ENCODE peak calls at places on chromosomes 2 and 18, in six cellular contexts. Z is GM13976, B is MCF 10A, A is foreskin fibroblast, N is ELR, R is NCI-H187. H is an unnamed sample.

GRCh38 chr18:61107107-61107506 is 226.1 kb upstream of the CDH20 start:
- DNase-seq in R (no peak), B (no peak), Z (no peak), A (no peak), N (no peak), H (no peak)

GRCh38 chr18:80202264-80202998 is 44.9 kb downstream of the PARD6G start:
- DNase-seq in R (no peak), Z (peak), A (no peak), N (no peak), B (no peak), H (peak)

GRCh38 chr2:237513693-237514092 is 26.6 kb downstream of the MLPH start:
- DNase-seq in A (no peak), N (no peak), B (no peak), R (no peak), Z (no peak), H (no peak)

GRCh38 chr2:65660340-65660739 is 227.9 kb upstream of the SPRED2 start:
- DNase-seq in Z (no peak), B (no peak), R (no peak), A (no peak), N (no peak), H (no peak)

GRCh38 chr2:102520801-102521200 is 47.8 kb downstream of the SLC9A4 start:
- DNase-seq in B (no peak), N (no peak), Z (no peak), R (no peak), A (no peak), H (no peak)

GRCh38 chr2:63218800-63219511 is 168.3 kb downstream of the OTX1 start:
- DNase-seq in A (no peak), R (no peak), Z (no peak), N (no peak), B (no peak), H (no peak)

GRCh38 chr2:31675485-31675901 is 94.8 kb upstream of the SRD5A2 start:
- DNase-seq in Z (no peak), N (peak), B (peak), A (no peak), R (no peak), H (no peak)

GRCh38 chr2:203600286-203600685 is 65.2 kb upstream of the RAPH1 start:
- DNase-seq in A (no peak), R (no peak), Z (no peak), N (no peak), B (no peak), H (no peak)

GRCh38 chr2:75522543-75523312 is 38.0 kb downstream of the EVA1A start:
- DNase-seq in R (no peak), Z (no peak), B (no peak), N (peak), A (no peak), H (no peak)

GRCh38 chr18:47815486-47816270 is 114.8 kb downstream of the SMAD2 start:
- DNase-seq in R (no peak), B (no peak), N (no peak), A (no peak), Z (no peak), H (no peak)

GRCh38 chr2:53859354-53860159 is at the start of gene GPR75:
- DNase-seq in R (no peak), B (no peak), A (peak), N (no peak), Z (no peak), H (no peak)

GRCh38 chr2:20391951-20392699 is 41.5 kb upstream of the PUM2 start:
- DNase-seq in A (no peak), Z (no peak), B (peak), N (peak), R (no peak), H (no peak)

GRCh38 chr2:68799138-68799537 is 64.5 kb downstream of the ARHGAP25 start:
- DNase-seq in R (peak), B (peak), A (no peak), Z (no peak), N (no peak), H (no peak)

GRCh38 chr2:46923011-46923669 is 7.5 kb upstream of the MCFD2 start:
- DNase-seq in A (peak), B (peak), N (peak), R (no peak), Z (no peak), H (no peak)

GRCh38 chr2:202765435-202765834 is 106.1 kb downstream of the ICA1L start:
- DNase-seq in R (no peak), B (no peak), N (no peak), Z (no peak), A (no peak), H (no peak)

H was measured in GM10248.